ENCODE peak calls at places on chromosomes 11 and 22, in six cellular contexts. R, K, X, H, Y and M are unnamed samples.

GRCh38 chr22:35549338-35549737 is 8.7 kb downstream of the RASD2 start:
- DNase-seq in H (no peak), K (no peak), R (no peak), X (no peak), Y (no peak), M (no peak)

GRCh38 chr11:122717264-122717867 is 61.8 kb downstream of the UBASH3B start:
- DNase-seq in H (no peak), R (no peak), X (peak), K (no peak), Y (no peak), M (no peak)

GRCh38 chr22:36816635-36817428 is at the start of gene PVALB:
- DNase-seq in K (peak), R (no peak), Y (no peak), H (no peak), X (peak), M (no peak)

GRCh38 chr11:36065436-36065835 is 121.6 kb downstream of the LDLRAD3 start:
- DNase-seq in H (no peak), R (no peak), K (no peak), X (no peak), Y (no peak), M (no peak)

GRCh38 chr11:109956124-109956793 is 136.9 kb upstream of the ZC3H12C start:
- DNase-seq in R (no peak), H (no peak), K (no peak), Y (no peak), X (no peak), M (no peak)

GRCh38 chr22:23147632-23148387 is 2.5 kb downstream of the RAB36 start:
- DNase-seq in X (no peak), K (no peak), Y (peak), R (no peak), H (no peak), M (no peak)

GRCh38 chr22:19607198-19608113 is 83.2 kb upstream of the CLDN5 start:
- DNase-seq in K (no peak), Y (no peak), H (no peak), R (peak), X (peak), M (no peak)

GRCh38 chr11:127345819-127346459 is 345.4 kb upstream of the KIRREL3 start:
- DNase-seq in X (peak), K (peak), H (no peak), Y (no peak), R (no peak), M (no peak)

GRCh38 chr11:105693075-105693474 is 83.2 kb downstream of the GRIA4 start:
- DNase-seq in R (no peak), Y (no peak), H (no peak), K (no peak), X (no peak), M (no peak)

GRCh38 chr22:44360686-44361381 is 48.1 kb upstream of the SHISAL1 start:
- DNase-seq in H (peak), Y (peak), K (peak), X (no peak), R (no peak), M (peak)

GRCh38 chr22:29988719-29989118 is 91.5 kb upstream of the HORMAD2 start:
- DNase-seq in H (no peak), X (no peak), Y (no peak), R (no peak), K (no peak), M (no peak)

GRCh38 chr11:67286621-67287333 is 2.3 kb upstream of the ANKRD13D start:
- DNase-seq in R (no peak), Y (no peak), X (no peak), H (no peak), K (no peak), M (no peak)

GRCh38 chr11:2404735-2405196 is 4.2 kb downstream of the TSSC4 start:
- DNase-seq in H (no peak), Y (no peak), R (no peak), K (no peak), X (no peak), M (no peak)

GRCh38 chr11:111635706-111636045 is 33.4 kb downstream of the SIK2 start:
- DNase-seq in X (peak), Y (no peak), H (no peak), R (no peak), K (no peak), M (peak)

GRCh38 chr11:69244286-69244685 is 49.7 kb upstream of the MYEOV start:
- DNase-seq in X (no peak), H (no peak), Y (no peak), R (no peak), K (no peak), M (no peak)

GRCh38 chr22:27113211-27114030 is 456.0 kb downstream of the MIAT start:
- DNase-seq in Y (peak), R (no peak), H (peak), X (peak), K (no peak), M (peak)

GRCh38 chr11:70107756-70108155 is 29.6 kb downstream of the ANO1 start:
- DNase-seq in Y (no peak), K (no peak), X (no peak), H (no peak), R (no peak), M (no peak)

GRCh38 chr11:132719684-132720083 is 812.6 kb downstream of the OPCML start:
- DNase-seq in Y (no peak), X (no peak), H (no peak), K (no peak), R (no peak), M (no peak)